ENCODE peak calls at places on chromosome 4, in nine cellular contexts. U is endothelial cell of umbilical vein, L is A549, H is HCT116, X is GM12878, Q is K562, A is HepG2, R is SK-N-SH, C is H1. I is an unnamed sample.
A peak's percentile ranks its signal among the peaks of the same experiment; 100 is the strongest.

GRCh38 chr4:77734928-77735327 is 84.2 kb downstream of the CNOT6L start:
- DNase-seq in H (no peak), A (peak; percentile 71), L (no peak), X (peak; percentile 52), R (no peak), Q (peak; percentile 17), U (no peak), C (no peak), I (peak; percentile 90)

GRCh38 chr4:185589067-185589844 is 53.9 kb upstream of the PDLIM3 start:
- DNase-seq in H (peak; percentile 81), L (no peak), C (no peak), Q (no peak), A (no peak), X (no peak), U (peak; percentile 78), R (no peak), I (no peak)

GRCh38 chr4:137531951-137532868 is at the start of gene PCDH18:
- DNase-seq in A (no peak), U (peak; percentile 90), Q (no peak), L (no peak), X (peak; percentile 15), C (peak; percentile 68), R (peak; percentile 59), H (no peak), I (no peak)

GRCh38 chr4:68581382-68582338 is 5.5 kb upstream of the UGT2B17 start:
- DNase-seq in C (no peak), X (no peak), Q (no peak), U (no peak), H (no peak), A (no peak), L (no peak), R (no peak), I (no peak)

GRCh38 chr4:151489462-151490203 is 80.7 kb downstream of the FHIP1A start:
- DNase-seq in Q (no peak), R (no peak), A (peak; percentile 12), U (no peak), H (no peak), C (peak; percentile 66), X (no peak), L (no peak), I (no peak)

GRCh38 chr4:106238819-106239420 is 77.1 kb downstream of the TBCK start:
- DNase-seq in H (peak; percentile 27), R (peak; percentile 21), C (peak; percentile 47), A (peak; percentile 61), X (no peak), L (peak; percentile 5), Q (peak; percentile 45), U (peak; percentile 40), I (peak; percentile 52)

GRCh38 chr4:125322363-125322730 is 7.6 kb downstream of the FAT4 start:
- DNase-seq in H (no peak), Q (no peak), R (no peak), L (no peak), A (no peak), X (no peak), C (no peak), U (peak; percentile 76), I (no peak)

GRCh38 chr4:108156391-108156790 is 12.3 kb downstream of the LEF1 start:
- DNase-seq in A (no peak), H (no peak), U (no peak), C (no peak), X (no peak), L (no peak), Q (no peak), R (no peak), I (no peak)

GRCh38 chr4:40388248-40388647 is 53.1 kb downstream of the CHRNA9 start:
- DNase-seq in U (no peak), L (no peak), X (no peak), Q (no peak), A (no peak), C (no peak), H (no peak), R (no peak), I (peak; percentile 94)

GRCh38 chr4:70613182-70613892 is 15.2 kb upstream of the ENAM start:
- DNase-seq in A (no peak), H (no peak), U (no peak), C (no peak), X (no peak), R (no peak), L (no peak), Q (no peak), I (no peak)
- H3K4me3 ChIP-seq in A (no peak overlapping the region), H (no peak overlapping the region), U (no peak overlapping the region), C (no peak overlapping the region), X (no peak overlapping the region), R (peak overlapping the region; percentile 17), L (no peak overlapping the region), Q (no peak overlapping the region), I (no peak overlapping the region)

GRCh38 chr4:82284475-82284857 is 89.3 kb downstream of the HNRNPD start:
- DNase-seq in Q (no peak), R (no peak), H (no peak), A (no peak), C (no peak), U (peak; percentile 3), L (no peak), X (no peak), I (no peak)
- TF ChIP-seq MAX in Q (no peak), R (no peak), H (no peak), A (no peak), C (no peak), U (no peak), L (no peak), X (no peak), I (no peak)

DNA sequence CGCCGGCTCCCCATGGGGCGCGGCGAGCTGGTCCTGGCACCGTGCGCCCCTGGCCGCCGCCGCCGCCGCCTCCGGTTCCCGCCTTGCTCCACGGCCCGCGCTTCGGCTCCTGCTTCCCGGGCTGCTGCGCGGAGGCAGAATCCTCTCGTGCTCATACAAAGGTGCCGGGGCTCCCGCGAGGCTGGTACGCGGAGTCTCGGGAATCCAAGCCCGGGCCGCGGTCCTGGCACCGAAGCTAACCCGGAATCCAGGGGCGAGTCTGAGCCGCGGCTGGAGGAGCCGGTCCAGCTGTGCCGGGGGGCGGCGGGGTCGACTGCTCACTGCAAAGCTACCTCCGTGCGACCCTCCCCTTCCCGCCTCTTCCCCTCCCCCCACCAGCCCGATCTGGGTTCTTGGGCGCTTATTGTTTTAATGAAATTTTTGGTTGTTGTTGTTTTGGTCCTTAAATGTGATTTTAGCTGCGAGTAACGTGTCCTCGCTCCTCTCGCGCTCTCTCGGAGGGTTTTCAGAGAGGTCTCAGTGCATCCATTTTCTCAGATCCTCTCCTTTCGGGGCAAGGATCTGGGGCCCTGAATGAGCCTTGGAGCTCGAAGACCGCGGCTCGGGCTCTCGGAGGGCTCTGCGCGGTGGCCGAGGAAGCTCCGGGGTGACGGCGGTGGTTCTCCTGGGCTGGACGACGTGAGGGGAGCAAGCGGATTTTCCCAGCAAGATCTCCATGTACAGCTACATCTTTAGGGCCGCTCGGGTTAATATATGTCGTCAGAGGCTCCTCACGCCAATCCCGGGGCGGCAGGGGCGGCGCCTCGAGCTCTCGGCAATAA is at the start of gene HAND2:
- DNase-seq in A (no peak), R (peak; percentile 91), H (no peak), C (peak; percentile 72), X (no peak), U (no peak), Q (peak; percentile 38), L (peak; percentile 60), I (no peak)
- H3K4me3 ChIP-seq in A (no peak within 1 kb of the TSS), R (peak within 1 kb of the TSS; percentile 92), H (no peak within 1 kb of the TSS), C (peak within 1 kb of the TSS; percentile 25), X (no peak within 1 kb of the TSS), U (no peak within 1 kb of the TSS), Q (peak within 1 kb of the TSS; percentile 51), L (peak within 1 kb of the TSS; percentile 63), I (no peak within 1 kb of the TSS)

GRCh38 chr4:138911903-138912713 is 103.5 kb upstream of the NOCT start:
- DNase-seq in H (no peak), X (no peak), R (peak; percentile 24), C (no peak), A (no peak), U (no peak), Q (no peak), L (peak; percentile 23), I (no peak)
- TF ChIP-seq MAX in H (no peak), X (no peak), R (no peak), C (no peak), A (no peak), U (no peak), Q (no peak), L (no peak), I (no peak)

GRCh38 chr4:141328550-141329173 is 108.0 kb downstream of the ZNF330 start:
- DNase-seq in L (no peak), R (no peak), U (no peak), X (no peak), Q (no peak), C (no peak), H (no peak), A (no peak), I (no peak)
- H3K4me3 ChIP-seq in L (no peak overlapping the region), R (no peak overlapping the region), U (no peak overlapping the region), X (no peak overlapping the region), Q (no peak overlapping the region), C (no peak overlapping the region), H (no peak overlapping the region), A (no peak overlapping the region), I (no peak overlapping the region)

GRCh38 chr4:7458477-7458876 is 23.7 kb upstream of the PSAPL1 start:
- DNase-seq in R (no peak), C (no peak), H (no peak), Q (no peak), L (no peak), X (no peak), U (no peak), A (no peak), I (no peak)

GRCh38 chr4:7462509-7462971 is 27.8 kb upstream of the PSAPL1 start:
- DNase-seq in X (no peak), A (peak; percentile 46), Q (no peak), L (peak; percentile 17), C (no peak), U (no peak), H (peak; percentile 27), R (peak; percentile 71), I (no peak)

GRCh38 chr4:7459471-7459870 is 24.7 kb upstream of the PSAPL1 start:
- DNase-seq in L (no peak), U (no peak), X (no peak), R (no peak), A (no peak), H (no peak), C (no peak), Q (no peak), I (no peak)

GRCh38 chr4:7461171-7461570 is 26.4 kb upstream of the PSAPL1 start:
- DNase-seq in U (no peak), H (no peak), L (no peak), R (peak; percentile 69), Q (no peak), X (no peak), C (peak; percentile 61), A (no peak), I (no peak)

GRCh38 chr4:7460591-7460990 is 25.9 kb upstream of the PSAPL1 start:
- DNase-seq in U (no peak), A (peak; percentile 43), H (no peak), Q (peak; percentile 33), X (no peak), L (no peak), R (peak; percentile 48), C (no peak), I (no peak)
- TF ChIP-seq MAX in U (no peak), A (no peak), H (no peak), Q (no peak), X (no peak), L (no peak), R (no peak), C (no peak), I (no peak)

GRCh38 chr4:148376151-148376550 is 66.1 kb downstream of the NR3C2 start:
- DNase-seq in H (peak; percentile 45), A (peak; percentile 94), R (peak; percentile 3), U (peak; percentile 91), Q (no peak), X (no peak), L (no peak), C (no peak), I (no peak)
- H3K4me3 ChIP-seq in H (no peak overlapping the region), A (no peak overlapping the region), R (no peak overlapping the region), U (no peak overlapping the region), Q (no peak overlapping the region), X (no peak overlapping the region), L (no peak overlapping the region), C (no peak overlapping the region), I (no peak overlapping the region)